ENCODE peak calls at places on chromosomes 1 and 21, in seven cellular contexts. Z, F, X, K, J, T and A are unnamed samples.

GRCh38 chr1:222910699-222911098 is 95.9 kb downstream of the DISP1 start:
- DNase-seq in Z (peak), F (no peak), X (no peak), K (no peak), J (no peak), T (no peak), A (no peak)

GRCh38 chr21:43352568-43353281 is 74.2 kb downstream of the SIK1 start:
- DNase-seq in Z (peak), F (peak), X (no peak), K (no peak), J (peak), T (peak), A (peak)

GRCh38 chr1:205690122-205690756 is 9.9 kb upstream of the SLC45A3 start:
- DNase-seq in Z (no peak), F (no peak), X (no peak), K (no peak), J (no peak), T (no peak), A (no peak)

GRCh38 chr1:9714257-9714718 is 62.8 kb downstream of the PIK3CD start:
- DNase-seq in Z (no peak), F (no peak), X (no peak), K (no peak), J (no peak), T (no peak), A (no peak)

GRCh38 chr1:17121881-17122280 is 2.6 kb upstream of the PADI2 start:
- DNase-seq in Z (no peak), F (no peak), X (no peak), K (no peak), J (no peak), T (no peak), A (no peak)

GRCh38 chr1:182142621-182143020 is 81.1 kb upstream of the ZNF648 start:
- DNase-seq in Z (no peak), F (no peak), X (no peak), K (no peak), J (no peak), T (no peak), A (no peak)

GRCh38 chr21:15433091-15433490 is 296.7 kb upstream of the USP25 start:
- DNase-seq in Z (no peak), F (no peak), X (no peak), K (no peak), J (no peak), T (no peak), A (no peak)

GRCh38 chr1:2258996-2259395 is 30.9 kb downstream of the SKI start:
- DNase-seq in Z (no peak), F (no peak), X (no peak), K (no peak), J (no peak), T (no peak), A (no peak)

GRCh38 chr1:202069670-202070069 is 53.0 kb upstream of the GPR37L1 start:
- DNase-seq in Z (no peak), F (no peak), X (no peak), K (peak), J (no peak), T (no peak), A (no peak)

GRCh38 chr1:9652379-9653194 is 1.1 kb downstream of the PIK3CD start:
- DNase-seq in Z (no peak), F (no peak), X (no peak), K (no peak), J (peak), T (no peak), A (no peak)

GRCh38 chr1:44621841-44622286 is 52.4 kb downstream of the TMEM53 start:
- DNase-seq in Z (peak), F (no peak), X (no peak), K (no peak), J (peak), T (no peak), A (no peak)

GRCh38 chr1:53390261-53390660 is 62.4 kb upstream of the LRP8 start:
- DNase-seq in Z (no peak), F (no peak), X (no peak), K (peak), J (no peak), T (no peak), A (no peak)

GRCh38 chr1:41431490-41432350 is 52.8 kb downstream of the EDN2 start:
- DNase-seq in Z (no peak), F (peak), X (peak), K (no peak), J (peak), T (no peak), A (no peak)

GRCh38 chr1:230236951-230237350 is 169.9 kb downstream of the GALNT2 start:
- DNase-seq in Z (no peak), F (no peak), X (no peak), K (no peak), J (no peak), T (no peak), A (no peak)

GRCh38 chr1:10958614-10959013 is 53.8 kb upstream of the TARDBP start:
- DNase-seq in Z (no peak), F (no peak), X (no peak), K (no peak), J (no peak), T (no peak), A (no peak)

DNA sequence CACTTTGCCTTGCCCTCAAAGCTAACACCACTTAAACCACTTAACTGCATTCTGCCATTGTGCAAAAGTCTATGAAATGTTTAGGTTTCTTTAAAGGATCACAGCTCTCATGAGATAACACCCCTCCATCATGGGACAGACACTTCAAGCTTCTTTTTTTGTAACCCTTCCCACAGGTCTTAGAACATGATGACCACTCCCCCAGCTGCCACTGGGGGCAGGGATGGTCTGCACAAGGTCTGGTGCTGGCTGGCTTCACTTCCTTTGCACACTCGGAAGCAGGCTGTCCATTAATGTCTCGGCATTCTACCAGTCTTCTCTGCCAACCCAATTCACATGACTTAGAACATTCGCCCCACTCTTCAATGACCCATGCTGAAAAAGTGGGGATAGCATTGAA is 7.7 kb downstream of the ADAMTS1 start:
- DNase-seq in Z (no peak), F (no peak), X (no peak), K (no peak), J (no peak), T (no peak), A (no peak)
- TF ChIP-seq CTCF in Z (no peak), F (no peak), X (no peak), K (no peak), J (no peak), T (no peak), A (no peak)

GRCh38 chr1:117392776-117393175 is 25.5 kb downstream of the MAN1A2 start:
- DNase-seq in Z (peak), F (no peak), X (no peak), K (no peak), J (no peak), T (no peak), A (no peak)

GRCh38 chr1:117389779-117390178 is 22.5 kb downstream of the MAN1A2 start:
- DNase-seq in Z (no peak), F (no peak), X (no peak), K (no peak), J (no peak), T (no peak), A (no peak)

GRCh38 chr1:117389284-117389683 is 22.0 kb downstream of the MAN1A2 start:
- DNase-seq in Z (no peak), F (no peak), X (no peak), K (no peak), J (no peak), T (no peak), A (no peak)

GRCh38 chr1:117388328-117388727 is 21.1 kb downstream of the MAN1A2 start:
- DNase-seq in Z (no peak), F (no peak), X (no peak), K (no peak), J (no peak), T (no peak), A (no peak)

GRCh38 chr1:117387060-117387633 is 19.9 kb downstream of the MAN1A2 start:
- DNase-seq in Z (no peak), F (no peak), X (no peak), K (no peak), J (no peak), T (no peak), A (no peak)
- H3K4me3 ChIP-seq in Z (no peak), F (no peak), X (no peak), K (no peak), J (no peak), T (no peak), A (no peak)

DNA sequence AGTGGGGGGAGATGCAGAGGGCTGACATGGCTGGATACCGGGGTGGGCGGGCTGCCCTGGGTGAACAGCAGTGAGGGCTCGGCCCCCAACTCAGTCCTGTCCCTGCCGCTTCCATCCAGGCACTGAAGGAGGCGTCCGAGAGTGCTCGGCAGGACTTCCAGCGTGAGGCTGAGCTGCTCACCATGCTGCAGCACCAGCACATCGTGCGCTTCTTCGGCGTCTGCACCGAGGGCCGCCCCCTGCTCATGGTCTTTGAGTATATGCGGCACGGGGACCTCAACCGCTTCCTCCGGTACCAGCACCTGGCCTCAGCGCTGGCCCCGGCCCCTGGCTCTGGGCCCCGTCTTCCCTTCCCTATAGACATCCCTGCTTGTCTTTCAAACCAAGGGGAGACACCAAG is 15.6 kb downstream of the NTRK1 start:
- DNase-seq in Z (no peak), F (no peak), X (no peak), K (no peak), J (no peak), T (no peak), A (no peak)
- TF ChIP-seq CTCF in Z (peak), F (peak), X (no peak), K (no peak), J (no peak), T (no peak), A (no peak)

GRCh38 chr1:167904641-167905040 is 9.3 kb downstream of the ADCY10 start:
- DNase-seq in Z (peak), F (peak), X (no peak), K (no peak), J (no peak), T (no peak), A (no peak)
- H3K4me3 ChIP-seq in Z (no peak), F (no peak), X (no peak), K (no peak), J (no peak), T (no peak), A (no peak)

DNA sequence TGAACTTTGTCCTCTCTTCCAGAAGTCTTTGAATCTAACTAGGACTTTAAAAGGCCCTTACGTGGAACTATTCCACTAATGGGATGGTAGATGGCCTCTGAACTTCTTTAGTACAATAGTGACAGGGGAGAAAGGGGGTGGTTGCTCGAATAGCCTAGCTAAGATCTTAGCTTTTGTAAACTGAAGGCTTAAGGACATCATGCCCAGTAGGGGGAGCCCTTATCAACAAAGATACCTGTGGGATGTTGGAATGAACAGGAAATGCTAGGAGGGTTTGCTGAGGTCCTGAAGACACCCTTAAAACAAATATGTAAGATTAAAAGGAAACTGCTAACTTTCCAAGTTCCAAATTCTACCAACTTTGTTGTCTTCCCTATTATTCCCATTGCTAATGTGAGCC is 33.2 kb downstream of the NHLH2 start:
- DNase-seq in Z (peak), F (peak), X (no peak), K (peak), J (peak), T (peak), A (peak)
- TF ChIP-seq CTCF in Z (peak), F (peak), X (no peak), K (peak), J (peak), T (peak), A (peak)

GRCh38 chr1:103267893-103268292 is 159.6 kb upstream of the COL11A1 start:
- DNase-seq in Z (no peak), F (no peak), X (no peak), K (no peak), J (no peak), T (no peak), A (no peak)

GRCh38 chr1:103266036-103266435 is 157.7 kb upstream of the COL11A1 start:
- DNase-seq in Z (peak), F (no peak), X (no peak), K (no peak), J (no peak), T (no peak), A (no peak)

GRCh38 chr1:103267271-103267670 is 158.9 kb upstream of the COL11A1 start:
- DNase-seq in Z (peak), F (no peak), X (no peak), K (no peak), J (no peak), T (no peak), A (no peak)

DNA sequence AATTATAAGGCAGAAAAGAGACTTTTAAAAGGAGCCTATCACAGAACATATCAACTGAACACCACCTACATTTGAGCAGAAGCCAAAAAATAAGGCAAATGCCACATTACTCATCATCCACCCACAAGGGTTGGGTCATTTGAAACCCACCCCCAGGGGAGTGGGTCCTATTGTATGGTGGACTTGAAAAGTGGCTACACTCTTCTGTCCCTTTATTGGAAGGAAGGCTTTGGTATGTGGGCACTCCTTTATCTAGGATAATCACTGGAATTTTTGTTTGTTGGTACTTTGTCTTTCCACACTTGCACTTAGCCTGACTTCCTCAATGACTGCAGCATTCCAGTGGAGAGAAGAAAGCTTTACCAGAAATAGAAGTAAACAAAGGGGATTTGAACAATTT is 157.2 kb upstream of the COL11A1 start:
- DNase-seq in Z (peak), F (no peak), X (no peak), K (no peak), J (no peak), T (no peak), A (no peak)
- H3K4me3 ChIP-seq in Z (no peak), F (no peak), X (no peak), K (no peak), J (no peak), T (no peak), A (no peak)

DNA sequence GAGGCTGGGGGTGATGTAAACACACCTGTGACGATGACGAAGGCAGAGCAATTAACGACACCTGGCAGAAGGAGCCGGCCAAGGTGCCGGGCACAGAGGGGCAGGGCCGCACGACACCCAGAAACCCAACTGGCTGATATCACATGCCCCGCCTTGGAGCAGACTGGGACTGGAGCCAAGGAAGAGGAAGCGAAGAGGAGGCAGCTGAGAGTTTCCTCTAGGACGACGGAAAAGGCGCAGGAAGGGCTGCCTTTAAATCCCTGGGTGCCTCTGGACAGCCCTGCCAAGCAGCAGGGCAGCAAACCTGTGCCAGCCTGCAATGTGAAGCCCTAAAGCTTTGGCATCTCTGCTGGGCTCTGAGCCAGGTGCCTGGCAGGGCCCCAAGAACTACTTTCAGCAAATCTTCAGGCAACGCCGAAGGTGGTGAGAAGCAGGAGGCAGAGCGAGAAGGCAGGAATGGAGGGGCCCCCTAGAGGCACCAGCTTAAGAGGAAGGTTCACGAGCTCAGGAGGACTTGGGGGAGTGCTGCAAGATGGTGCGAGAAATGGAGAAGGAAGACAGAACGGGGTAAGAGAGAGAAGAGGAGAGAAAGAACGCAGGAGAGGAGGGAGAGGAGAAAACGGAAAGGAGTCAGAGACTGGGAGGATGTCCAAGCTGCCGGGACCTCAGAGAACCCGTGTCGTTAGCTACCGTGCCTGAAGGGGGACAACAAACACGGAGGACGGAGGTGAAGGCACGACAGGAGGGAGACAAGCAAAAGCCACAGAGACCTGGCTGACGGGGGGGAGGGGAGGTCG is 25.3 kb upstream of the PEF1 start:
- DNase-seq in Z (peak), F (peak), X (peak), K (peak), J (peak), T (no peak), A (no peak)
- TF ChIP-seq CTCF in Z (peak), F (peak), X (no peak), K (no peak), J (peak), T (no peak), A (no peak)

GRCh38 chr1:12485231-12486172 is 132.5 kb downstream of the DHRS3 start:
- DNase-seq in Z (peak), F (no peak), X (peak), K (no peak), J (peak), T (no peak), A (no peak)
- H3K4me3 ChIP-seq in Z (no peak), F (no peak), X (no peak), K (no peak), J (no peak), T (no peak), A (no peak)

GRCh38 chr1:208654241-208654640 is 410.1 kb upstream of the PLXNA2 start:
- DNase-seq in Z (peak), F (peak), X (no peak), K (no peak), J (peak), T (no peak), A (no peak)
- TF ChIP-seq CTCF in Z (peak), F (peak), X (no peak), K (no peak), J (peak), T (peak), A (peak)

GRCh38 chr1:181100924-181101323 is 12.4 kb downstream of the IER5 start:
- DNase-seq in Z (no peak), F (no peak), X (no peak), K (no peak), J (no peak), T (no peak), A (no peak)
- H3K4me3 ChIP-seq in Z (no peak), F (no peak), X (no peak), K (no peak), J (no peak), T (no peak), A (no peak)